ENCODE peak calls at places on chromosomes 16 and 17, in nine cellular contexts. A, C, L, D, T, M, O, P and H are unnamed samples.
A peak's percentile ranks its signal among the peaks of the same experiment; 100 is the strongest.

GRCh38 chr16:22317625-22318024 is 20.4 kb downstream of the POLR3E start:
- DNase-seq in O (no peak), L (no peak), M (no peak), A (no peak), D (no peak), P (no peak), C (no peak), T (no peak), H (no peak)

GRCh38 chr17:77509599-77509998 is 368.8 kb downstream of the SEC14L1 start:
- DNase-seq in D (no peak), L (no peak), M (no peak), C (no peak), T (no peak), O (no peak), A (no peak), P (no peak), H (no peak)

GRCh38 chr17:12256380-12256995 is 235.8 kb downstream of the MAP2K4 start:
- DNase-seq in T (no peak), M (peak; percentile 45), D (peak; percentile 63), A (no peak), P (peak; percentile 24), C (no peak), L (peak; percentile 7), O (peak; percentile 12), H (peak; percentile 4)

GRCh38 chr16:85798283-85798776 is 1.0 kb downstream of the EMC8 start:
- DNase-seq in P (no peak), L (no peak), T (no peak), O (no peak), M (no peak), A (no peak), C (no peak), D (no peak), H (no peak)

GRCh38 chr16:14298374-14299122 is 227.4 kb downstream of the MRTFB start:
- DNase-seq in O (no peak), T (no peak), P (no peak), M (no peak), A (no peak), C (no peak), D (no peak), L (no peak), H (no peak)

GRCh38 chr17:20206068-20206467 is 196.9 kb downstream of the SPECC1 start:
- DNase-seq in C (no peak), L (no peak), D (peak; percentile 64), T (no peak), A (no peak), P (no peak), O (peak; percentile 23), M (peak; percentile 70), H (no peak)

GRCh38 chr16:54136276-54136625 is 150.3 kb downstream of the IRX3 start:
- DNase-seq in P (no peak), M (no peak), C (no peak), D (peak; percentile 69), T (no peak), O (no peak), A (no peak), L (no peak), H (no peak)

GRCh38 chr16:53515259-53515658 is 12.2 kb upstream of the AKTIP start:
- DNase-seq in C (no peak), O (no peak), A (no peak), M (no peak), P (no peak), D (peak; percentile 74), L (no peak), T (no peak), H (no peak)

GRCh38 chr16:143456-143855 is 5.0 kb upstream of the NPRL3 start:
- DNase-seq in P (no peak), C (no peak), M (no peak), T (no peak), D (no peak), A (no peak), L (no peak), O (no peak), H (no peak)

GRCh38 chr16:55949518-55949917 is 74.3 kb upstream of the CES5A start:
- DNase-seq in D (peak; percentile 67), L (no peak), A (no peak), M (no peak), C (no peak), T (no peak), P (no peak), O (no peak), H (no peak)

GRCh38 chr16:67016681-67017450 is 12.1 kb upstream of the CBFB start:
- DNase-seq in M (no peak), T (no peak), O (no peak), A (no peak), D (no peak), C (no peak), L (no peak), P (no peak), H (no peak)

GRCh38 chr16:53859995-53860540 is 156.1 kb downstream of the FTO start:
- DNase-seq in C (no peak), O (no peak), A (no peak), M (no peak), D (no peak), L (no peak), P (peak; percentile 50), T (no peak), H (no peak)

GRCh38 chr17:49779730-49780220 is 8.7 kb upstream of the KAT7 start:
- DNase-seq in D (peak; percentile 75), O (peak; percentile 25), T (no peak), P (peak; percentile 54), A (no peak), C (no peak), M (peak; percentile 35), L (no peak), H (no peak)